ENCODE peak calls at places on chromosomes 2 and 18, in six cellular contexts. B is NCI-H2029, V is thoracic aorta, G is KG1, O is Caki2, C is NCI-H2081. I is an unnamed sample.

GRCh38 chr2:237280235-237280634 is 133.7 kb downstream of the COL6A3 start:
- DNase-seq in B (no peak), V (no peak), G (no peak), O (no peak), C (no peak), I (no peak)

GRCh38 chr2:197804758-197805597 is 585 bp downstream of the PLCL1 start:
- DNase-seq in B (no peak), V (peak), G (no peak), O (peak), C (no peak), I (peak)

GRCh38 chr2:237510502-237511217 is 23.6 kb downstream of the MLPH start:
- DNase-seq in B (no peak), V (no peak), G (no peak), O (no peak), C (no peak), I (no peak)

GRCh38 chr18:46174317-46175039 is 70.3 kb downstream of the HAUS1 start:
- DNase-seq in B (no peak), V (no peak), G (no peak), O (no peak), C (peak), I (peak)

GRCh38 chr18:51447943-51448342 is 250.5 kb upstream of the MEX3C start:
- DNase-seq in B (no peak), V (no peak), G (no peak), O (no peak), C (no peak), I (no peak)

GRCh38 chr2:48940606-48941005 is 185.1 kb upstream of the LHCGR start:
- DNase-seq in B (no peak), V (no peak), G (no peak), O (no peak), C (peak), I (no peak)

GRCh38 chr2:174063492-174064092 is 98.4 kb upstream of the SP3 start:
- DNase-seq in B (no peak), V (no peak), G (no peak), O (no peak), C (no peak), I (no peak)

GRCh38 chr2:193584522-193584938 is 1389.8 kb upstream of the TMEFF2 start:
- DNase-seq in B (no peak), V (no peak), G (peak), O (peak), C (peak), I (no peak)

GRCh38 chr2:119696005-119696404 is 17.0 kb downstream of the TMEM177 start:
- DNase-seq in B (no peak), V (no peak), G (no peak), O (no peak), C (no peak), I (no peak)

GRCh38 chr2:101794141-101794540 is 96.6 kb downstream of the MAP4K4 start:
- DNase-seq in B (no peak), V (no peak), G (no peak), O (no peak), C (no peak), I (no peak)

GRCh38 chr2:240739797-240740196 is 48.1 kb downstream of the AQP12A start:
- DNase-seq in B (no peak), V (no peak), G (no peak), O (no peak), C (no peak), I (no peak)

GRCh38 chr2:31004252-31004651 is 134.0 kb downstream of the GALNT14 start:
- DNase-seq in B (no peak), V (no peak), G (no peak), O (no peak), C (no peak), I (no peak)

GRCh38 chr2:215188078-215188477 is 49.7 kb upstream of the ABCA12 start:
- DNase-seq in B (no peak), V (no peak), G (no peak), O (no peak), C (no peak), I (no peak)

GRCh38 chr18:75422341-75422910 is 5.1 kb downstream of the SMIM21 start:
- DNase-seq in B (no peak), V (no peak), G (no peak), O (no peak), C (no peak), I (no peak)

GRCh38 chr2:143029141-143029540 is 100.1 kb upstream of the ARHGAP15 start:
- DNase-seq in B (no peak), V (no peak), G (no peak), O (no peak), C (no peak), I (no peak)

GRCh38 chr2:136651611-136652010 is 113.7 kb upstream of the THSD7B start:
- DNase-seq in B (no peak), V (no peak), G (no peak), O (no peak), C (no peak), I (no peak)

I was measured in nephron progenitor cell.